ENCODE peak calls at places on chromosomes 6 and 20, in eight cellular contexts. E is T-helper 1 cell; P is CD8-positive, alpha-beta memory T cell; M is fibroblast of mammary gland; I is tibial artery; F is A673; W is PC-9; S is NCI-H2029. K is an unnamed sample.

GRCh38 chr6:30548375-30548774 is 7.9 kb downstream of the GNL1 start:
- DNase-seq in P (no peak), W (no peak), F (no peak), I (no peak), S (no peak), E (no peak), M (peak), K (no peak)

GRCh38 chr20:5932796-5933195 is 17.5 kb downstream of the TRMT6 start:
- DNase-seq in P (no peak), F (no peak), M (no peak), W (no peak), I (no peak), S (no peak), E (no peak), K (peak)

GRCh38 chr6:45880139-45880538 is 135.5 kb downstream of the CLIC5 start:
- DNase-seq in S (no peak), F (no peak), E (no peak), I (no peak), W (peak), M (peak), P (no peak), K (no peak)

GRCh38 chr20:25470045-25470444 is 62.6 kb downstream of the GINS1 start:
- DNase-seq in S (no peak), F (peak), M (peak), P (no peak), I (no peak), W (no peak), E (peak), K (peak)

GRCh38 chr6:86937219-86938079 is at the start of gene HTR1E:
- DNase-seq in I (no peak), S (peak), F (peak), M (peak), P (no peak), E (peak), W (no peak), K (peak)

GRCh38 chr20:17969276-17969883 is 562 bp downstream of the MGME1 start:
- DNase-seq in I (peak), M (no peak), E (no peak), S (no peak), P (peak), W (peak), F (peak), K (peak)

GRCh38 chr6:144853603-144854002 is 568.5 kb downstream of the UTRN start:
- DNase-seq in W (no peak), P (no peak), S (no peak), F (no peak), E (peak), I (no peak), M (no peak), K (no peak)

GRCh38 chr20:63074182-63074581 is 67.4 kb upstream of the BHLHE23 start:
- DNase-seq in S (no peak), I (no peak), P (no peak), M (no peak), F (no peak), W (no peak), E (no peak), K (no peak)

GRCh38 chr6:110233769-110234374 is 53.6 kb downstream of the CDC40 start:
- DNase-seq in M (peak), W (no peak), E (peak), F (no peak), S (peak), I (no peak), P (no peak), K (no peak)

GRCh38 chr20:46578745-46579144 is 28.3 kb upstream of the OCSTAMP start:
- DNase-seq in F (no peak), I (no peak), W (no peak), M (no peak), P (no peak), E (no peak), S (no peak), K (no peak)

GRCh38 chr20:44911264-44911921 is 1.5 kb downstream of the PABPC1L start:
- DNase-seq in W (peak), S (peak), E (peak), M (peak), P (no peak), F (peak), I (no peak), K (peak)

GRCh38 chr6:108771421-108771820 is 76.8 kb upstream of the ARMC2 start:
- DNase-seq in M (peak), E (no peak), S (no peak), P (no peak), F (no peak), W (no peak), I (no peak), K (peak)

GRCh38 chr20:61185841-61186601 is 66.0 kb upstream of the CDH4 start:
- DNase-seq in E (no peak), M (peak), W (peak), S (no peak), P (no peak), F (peak), I (no peak), K (no peak)

GRCh38 chr6:125316621-125317020 is 14.9 kb upstream of the HDDC2 start:
- DNase-seq in P (no peak), S (no peak), W (no peak), M (no peak), I (no peak), E (no peak), F (no peak), K (no peak)

GRCh38 chr6:3422457-3422816 is 34.4 kb downstream of the SLC22A23 start:
- DNase-seq in S (peak), F (peak), M (no peak), W (no peak), P (no peak), E (no peak), I (no peak), K (peak)

GRCh38 chr6:157492741-157493140 is 111.8 kb downstream of the ZDHHC14 start:
- DNase-seq in I (no peak), M (no peak), F (no peak), W (no peak), S (no peak), P (no peak), E (no peak), K (no peak)

GRCh38 chr6:127550403-127550802 is 26.6 kb upstream of the C6orf58 start:
- DNase-seq in P (no peak), I (no peak), S (no peak), M (peak), E (no peak), F (peak), W (no peak), K (no peak)

GRCh38 chr20:11796041-11796440 is 121.7 kb upstream of the BTBD3 start:
- DNase-seq in I (no peak), P (no peak), F (peak), E (no peak), S (no peak), M (peak), W (no peak), K (no peak)

GRCh38 chr20:56245761-56246160 is 2.8 kb upstream of the MC3R start:
- DNase-seq in W (no peak), F (no peak), P (no peak), E (no peak), S (no peak), I (no peak), M (peak), K (peak)

GRCh38 chr20:20547221-20547875 is 165.1 kb downstream of the RALGAPA2 start:
- DNase-seq in I (no peak), S (no peak), F (no peak), M (peak), W (no peak), E (peak), P (no peak), K (peak)

GRCh38 chr20:6045566-6045965 is 8.3 kb downstream of the LRRN4 start:
- DNase-seq in F (no peak), P (no peak), E (no peak), S (no peak), M (peak), I (no peak), W (no peak), K (no peak)

GRCh38 chr6:18515767-18516166 is 128.6 kb downstream of the RNF144B start:
- DNase-seq in F (peak), P (no peak), I (no peak), W (no peak), E (no peak), S (no peak), M (no peak), K (no peak)

GRCh38 chr6:6815732-6816131 is 227.2 kb downstream of the LY86 start:
- DNase-seq in F (no peak), E (no peak), I (no peak), W (no peak), P (no peak), M (peak), S (no peak), K (no peak)

GRCh38 chr6:160477901-160478300 is 129.7 kb downstream of the SLC22A3 start:
- DNase-seq in M (no peak), P (no peak), W (no peak), E (no peak), F (no peak), S (no peak), I (no peak), K (no peak)

GRCh38 chr20:32462900-32463641 is 104.9 kb downstream of the ASXL1 start:
- DNase-seq in S (no peak), I (no peak), W (no peak), E (no peak), P (no peak), F (no peak), M (no peak), K (no peak)

GRCh38 chr20:3209023-3209945 is at the start of gene ITPA:
- DNase-seq in F (peak), E (peak), P (peak), M (peak), W (peak), S (peak), I (peak), K (peak)